ENCODE peak calls at places on chromosomes 1 and 21, in four cellular contexts. K is GM23248, T is PC-3, B is GM23338. A is an unnamed sample.
A peak's percentile ranks its signal among the peaks of the same experiment; 100 is the strongest.

GRCh38 chr1:233549917-233550316 is 64.0 kb upstream of the KCNK1 start:
- DNase-seq in B (no peak), T (peak; percentile 31), K (no peak), A (no peak)

GRCh38 chr1:66397192-66397591 is 136.8 kb upstream of the SGIP1 start:
- DNase-seq in T (no peak), B (no peak), K (no peak), A (peak; percentile 73)

GRCh38 chr1:186754542-186755150 is 74.1 kb upstream of the PLA2G4A start:
- DNase-seq in K (no peak), T (peak; percentile 57), B (no peak), A (no peak)

GRCh38 chr21:26918318-26919065 is 48.4 kb downstream of the ADAMTS5 start:
- DNase-seq in K (peak; percentile 69), T (peak; percentile 59), B (no peak), A (no peak)

GRCh38 chr1:150410582-150411101 is 46.7 kb downstream of the RPRD2 start:
- DNase-seq in T (no peak), K (peak; percentile 52), B (no peak), A (no peak)

GRCh38 chr1:184469391-184469790 is 82.6 kb downstream of the C1orf21 start:
- DNase-seq in B (no peak), T (no peak), K (no peak), A (no peak)

GRCh38 chr1:222788328-222789156 is 26.3 kb upstream of the DISP1 start:
- DNase-seq in T (no peak), B (no peak), K (no peak), A (no peak)

GRCh38 chr1:217244946-217245345 is 385.9 kb downstream of the GPATCH2 start:
- DNase-seq in B (no peak), T (peak; percentile 14), K (no peak), A (no peak)

GRCh38 chr1:157963713-157964112 is 29.7 kb upstream of the KIRREL1 start:
- DNase-seq in B (peak; percentile 87), T (peak; percentile 87), K (peak; percentile 79), A (peak; percentile 71)

GRCh38 chr1:150974580-150975478 is at the start of gene CERS2:
- DNase-seq in K (peak; percentile 94), T (peak; percentile 89), B (peak; percentile 87), A (peak; percentile 74)

GRCh38 chr1:215665212-215665611 is 98.1 kb downstream of the KCTD3 start:
- DNase-seq in K (peak; percentile 76), T (no peak), B (no peak), A (no peak)

GRCh38 chr1:211738709-211739301 is 63.4 kb upstream of the NEK2 start:
- DNase-seq in K (no peak), B (no peak), T (peak; percentile 29), A (peak; percentile 10)

GRCh38 chr1:71762514-71763255 is 519.7 kb downstream of the NEGR1 start:
- DNase-seq in T (no peak), K (no peak), B (no peak), A (no peak)

GRCh38 chr1:223031690-223032601 is 111.1 kb downstream of the TLR5 start:
- DNase-seq in B (no peak), K (peak; percentile 96), T (peak; percentile 50), A (no peak)

GRCh38 chr1:207858806-207859205 is 52.1 kb downstream of the CD34 start:
- DNase-seq in B (peak; percentile 62), T (no peak), K (no peak), A (no peak)

GRCh38 chr1:19582318-19582717 is 61.8 kb upstream of the NBL1 start:
- DNase-seq in K (peak; percentile 30), T (peak; percentile 60), B (peak; percentile 87), A (peak; percentile 74)

GRCh38 chr1:232011961-232012360 is 385.4 kb downstream of the DISC1 start:
- DNase-seq in B (no peak), T (no peak), K (peak; percentile 51), A (no peak)

GRCh38 chr1:12080773-12081556 is 17.9 kb downstream of the TNFRSF8 start:
- DNase-seq in K (no peak), T (no peak), B (no peak), A (no peak)

GRCh38 chr1:67575861-67576260 is 109.1 kb upstream of the GADD45A start:
- DNase-seq in B (no peak), T (peak; percentile 69), K (peak; percentile 86), A (no peak)

GRCh38 chr1:181714428-181714827 is 231.1 kb downstream of the CACNA1E start:
- DNase-seq in B (peak; percentile 27), K (peak; percentile 5), T (no peak), A (no peak)

GRCh38 chr21:41957991-41958766 is 4.4 kb upstream of the C2CD2 start:
- DNase-seq in K (peak; percentile 81), B (peak; percentile 43), T (peak; percentile 99), A (no peak)

GRCh38 chr1:192530254-192530653 is 45.3 kb upstream of the RGS1 start:
- DNase-seq in K (peak; percentile 69), T (peak; percentile 8), B (no peak), A (peak; percentile 12)

GRCh38 chr1:70295737-70296136 is 58.8 kb downstream of the ANKRD13C start:
- DNase-seq in K (no peak), T (no peak), B (no peak), A (no peak)

GRCh38 chr1:149936992-149937705 is 470 bp upstream of the MTMR11 start:
- DNase-seq in T (peak; percentile 96), B (peak; percentile 54), K (peak; percentile 58), A (no peak)

GRCh38 chr1:210298296-210298695 is 30.4 kb upstream of the HHAT start:
- DNase-seq in K (peak; percentile 23), B (no peak), T (no peak), A (no peak)

GRCh38 chr1:209769171-209769904 is 13.5 kb downstream of the TRAF3IP3 start:
- DNase-seq in K (peak; percentile 90), T (peak; percentile 73), B (no peak), A (peak; percentile 73)

GRCh38 chr1:117308406-117308916 is 58.8 kb upstream of the MAN1A2 start:
- DNase-seq in B (no peak), K (no peak), T (no peak), A (no peak)

GRCh38 chr1:53336146-53336545 is 8.3 kb upstream of the LRP8 start:
- DNase-seq in B (no peak), T (no peak), K (no peak), A (no peak)

GRCh38 chr1:201774224-201774982 is 54.6 kb upstream of the IPO9 start:
- DNase-seq in K (peak; percentile 89), T (no peak), B (no peak), A (no peak)

GRCh38 chr21:16061194-16061593 is 331.4 kb downstream of the USP25 start:
- DNase-seq in K (no peak), B (no peak), T (no peak), A (no peak)

GRCh38 chr1:37161171-37161570 is 126.9 kb upstream of the GRIK3 start:
- DNase-seq in B (no peak), K (no peak), T (no peak), A (no peak)

GRCh38 chr21:42496839-42497202 is 797 bp upstream of the RSPH1 start:
- DNase-seq in T (no peak), B (peak; percentile 74), K (peak; percentile 26), A (no peak)

GRCh38 chr1:157992813-157993178 is 649 bp upstream of the KIRREL1 start:
- DNase-seq in K (no peak), T (peak; percentile 13), B (peak; percentile 61), A (no peak)

GRCh38 chr1:179447489-179447888 is 81.7 kb downstream of the AXDND1 start:
- DNase-seq in B (peak; percentile 78), K (peak; percentile 23), T (peak; percentile 49), A (peak; percentile 30)

GRCh38 chr1:222798111-222798510 is 16.7 kb upstream of the DISP1 start:
- DNase-seq in K (peak; percentile 62), T (peak; percentile 95), B (no peak), A (no peak)

GRCh38 chr1:234368320-234369032 is 4.8 kb upstream of the COA6 start:
- DNase-seq in B (no peak), T (no peak), K (no peak), A (no peak)

GRCh38 chr1:234772345-234773147 is 162.6 kb upstream of the IRF2BP2 start:
- DNase-seq in K (peak; percentile 99), B (peak; percentile 71), T (peak; percentile 97), A (peak; percentile 88)

GRCh38 chr1:9388628-9389184 is 96.0 kb downstream of the SPSB1 start:
- DNase-seq in K (peak; percentile 64), B (no peak), T (peak; percentile 53), A (no peak)

GRCh38 chr1:236101233-236102200 is 36.6 kb upstream of the NID1 start:
- DNase-seq in K (no peak), B (no peak), T (no peak), A (no peak)
- H3K4me3 ChIP-seq in K (no peak overlapping the region), B (no peak overlapping the region), T (no peak overlapping the region), A (no peak overlapping the region)

GRCh38 chr1:228161381-228161780 is 4.2 kb upstream of the IBA57 start:
- DNase-seq in B (no peak), K (peak; percentile 35), T (no peak), A (no peak)
- TF ChIP-seq EZH2phosphoT487 in B (no peak), K (no peak), T (no peak), A (no peak)

GRCh38 chr1:218659911-218660677 is 315.0 kb downstream of the TGFB2 start:
- DNase-seq in T (no peak), B (no peak), K (peak; percentile 53), A (no peak)
- H3K4me3 ChIP-seq in T (peak overlapping the region; percentile 0), B (no peak overlapping the region), K (peak overlapping the region; percentile 43), A (no peak overlapping the region)

DNA sequence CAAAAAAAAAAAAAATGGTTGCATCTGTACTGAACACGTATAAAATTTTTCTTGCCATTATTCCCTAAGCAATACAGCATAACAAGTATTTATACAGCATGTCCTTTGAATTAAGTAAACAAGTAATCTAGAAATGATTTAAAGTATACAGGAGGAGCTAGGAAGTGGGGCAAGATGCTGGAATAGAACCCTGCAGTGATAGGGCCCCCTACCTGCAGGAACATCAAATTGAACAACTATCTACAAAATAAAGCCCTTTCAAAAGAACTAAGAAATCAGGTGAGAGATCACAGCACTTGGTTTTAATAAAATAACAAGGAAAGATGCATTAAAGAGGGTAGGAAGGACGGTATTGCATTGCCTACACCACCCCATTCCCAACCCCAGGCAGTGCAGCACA is 10.9 kb downstream of the TSHB start:
- DNase-seq in B (peak; percentile 18), K (no peak), T (no peak), A (no peak)
- TF ChIP-seq EZH2phosphoT487 in B (no peak), K (no peak), T (no peak), A (no peak)

DNA sequence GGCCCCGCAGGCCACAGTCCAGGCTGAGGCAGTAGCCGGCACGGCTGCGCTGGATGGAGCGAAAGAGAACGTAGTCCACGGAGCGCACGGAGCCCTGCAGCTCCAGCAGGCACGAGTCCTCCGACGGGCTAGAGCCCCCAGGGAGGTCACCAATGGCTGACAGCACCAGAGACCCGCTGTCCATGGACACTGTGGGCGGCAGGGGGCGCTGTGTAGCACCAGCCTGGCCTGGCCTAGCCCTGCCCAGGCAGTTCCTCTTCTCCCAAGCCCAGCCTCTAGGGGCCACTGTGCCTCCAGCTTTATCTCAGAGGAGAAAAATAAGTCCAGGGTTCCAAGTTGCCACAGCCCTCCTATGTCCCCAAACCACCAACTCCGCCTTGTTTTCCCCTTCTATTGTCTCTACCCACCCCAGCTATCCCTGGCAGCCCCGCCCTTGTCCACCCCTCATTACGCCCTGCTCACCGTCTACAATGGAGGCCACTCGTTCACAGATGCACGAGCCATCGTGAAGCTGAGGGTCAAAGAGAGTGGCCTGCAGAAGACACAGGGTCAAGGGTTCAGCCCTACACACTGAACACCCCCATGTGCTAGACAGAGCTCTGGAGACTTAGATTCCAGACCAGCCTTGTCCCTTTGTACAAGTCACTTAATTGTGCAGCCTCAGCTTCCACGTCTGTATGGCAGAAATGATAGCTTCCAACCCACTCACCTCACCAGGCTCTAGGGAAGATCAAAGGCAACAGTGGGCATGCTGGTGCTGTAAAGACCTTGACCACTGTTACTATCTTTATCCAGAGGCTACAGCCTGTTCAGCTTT is 4.4 kb downstream of the ENTREP3 start:
- DNase-seq in B (peak; percentile 97), T (peak; percentile 97), K (peak; percentile 95), A (peak; percentile 95)
- H3K4me3 ChIP-seq in B (peak overlapping the region; percentile 70), T (no peak overlapping the region), K (no peak overlapping the region), A (peak overlapping the region; percentile 65)